ENCODE peak calls at places on chromosomes 6 and 20, in seven cellular contexts. One of them, this sample, is unnamed.
A peak's percentile ranks its signal among the peaks of the same experiment; 100 is the strongest.

GRCh38 chr6:506508-506907 is 115.0 kb downstream of the IRF4 start:
- DNase-seq in sciatic nerve: no peak
- DNase-seq in HEK293T: no peak
- DNase-seq in GM23248: no peak
- DNase-seq in H7: no peak
- DNase-seq in M059J: no peak
- DNase-seq in uterus: no peak
- DNase-seq in this sample: no peak

GRCh38 chr6:2669067-2669710 is 81.5 kb downstream of the MYLK4 start:
- DNase-seq in GM23248: no peak
- DNase-seq in H7: no peak
- DNase-seq in uterus: no peak
- DNase-seq in M059J: peak; percentile 40
- DNase-seq in sciatic nerve: no peak
- DNase-seq in HEK293T: no peak
- DNase-seq in this sample: no peak

GRCh38 chr6:158572653-158573541 is 13.0 kb downstream of the TMEM181 start:
- DNase-seq in sciatic nerve: no peak
- DNase-seq in H7: no peak
- DNase-seq in GM23248: no peak
- DNase-seq in HEK293T: no peak
- DNase-seq in M059J: no peak
- DNase-seq in uterus: no peak
- DNase-seq in this sample: no peak

GRCh38 chr20:45229264-45230056 is 8.3 kb downstream of the SEMG2 start:
- DNase-seq in H7: peak; percentile 60
- DNase-seq in GM23248: peak; percentile 23
- DNase-seq in HEK293T: peak; percentile 34
- DNase-seq in sciatic nerve: no peak
- DNase-seq in uterus: no peak
- DNase-seq in M059J: peak; percentile 40
- DNase-seq in this sample: no peak

GRCh38 chr6:47749726-47750125 is 32.1 kb upstream of the OPN5 start:
- DNase-seq in HEK293T: no peak
- DNase-seq in H7: no peak
- DNase-seq in uterus: no peak
- DNase-seq in M059J: no peak
- DNase-seq in GM23248: no peak
- DNase-seq in sciatic nerve: no peak
- DNase-seq in this sample: no peak

GRCh38 chr6:170080169-170080827 is 210.6 kb downstream of the DLL1 start:
- DNase-seq in HEK293T: no peak
- DNase-seq in GM23248: no peak
- DNase-seq in uterus: no peak
- DNase-seq in M059J: no peak
- DNase-seq in H7: no peak
- DNase-seq in sciatic nerve: peak; percentile 35
- DNase-seq in this sample: no peak

GRCh38 chr6:162313922-162314660 is 413.5 kb downstream of the PRKN start:
- DNase-seq in sciatic nerve: no peak
- DNase-seq in H7: no peak
- DNase-seq in M059J: no peak
- DNase-seq in HEK293T: no peak
- DNase-seq in GM23248: no peak
- DNase-seq in uterus: no peak
- DNase-seq in this sample: no peak

GRCh38 chr20:2006452-2007381 is 12.9 kb upstream of the PDYN start:
- DNase-seq in GM23248: peak; percentile 90
- DNase-seq in M059J: peak; percentile 33
- DNase-seq in uterus: no peak
- DNase-seq in sciatic nerve: no peak
- DNase-seq in H7: peak; percentile 67
- DNase-seq in HEK293T: peak; percentile 64
- DNase-seq in this sample: peak; percentile 8

GRCh38 chr20:34980543-34981213 is 25.0 kb downstream of the MYH7B start:
- DNase-seq in H7: peak; percentile 68
- DNase-seq in sciatic nerve: no peak
- DNase-seq in M059J: no peak
- DNase-seq in HEK293T: no peak
- DNase-seq in GM23248: no peak
- DNase-seq in uterus: no peak
- DNase-seq in this sample: peak; percentile 53

GRCh38 chr6:797479-798077 is 104.6 kb upstream of the EXOC2 start:
- DNase-seq in uterus: no peak
- DNase-seq in HEK293T: peak; percentile 44
- DNase-seq in H7: peak; percentile 53
- DNase-seq in M059J: peak; percentile 61
- DNase-seq in GM23248: peak; percentile 79
- DNase-seq in sciatic nerve: no peak
- DNase-seq in this sample: peak; percentile 55